ENCODE peak calls at places on chromosomes 16 and 17, in eight cellular contexts. L is A172; H is type B pancreatic cell; R is NAMALWA; D is uterus; Y is amniotic epithelial cell; X is CD8-positive, alpha-beta memory T cell; Q is AG08396. F is an unnamed sample.

GRCh38 chr17:32672701-32673100 is 185.9 kb downstream of the CDK5R1 start:
- DNase-seq in L (no peak), H (no peak), R (no peak), D (no peak), Y (no peak), X (no peak), Q (no peak), F (no peak)

GRCh38 chr17:17538417-17539391 is 42.5 kb upstream of the RASD1 start:
- DNase-seq in L (no peak), H (no peak), R (no peak), D (no peak), Y (peak), X (no peak), Q (no peak), F (no peak)

GRCh38 chr17:82756166-82756565 is 4.3 kb downstream of the TBCD start:
- DNase-seq in L (no peak), H (no peak), R (no peak), D (no peak), Y (no peak), X (no peak), Q (no peak), F (no peak)

GRCh38 chr16:86663691-86664517 is 85.6 kb downstream of the FOXL1 start:
- DNase-seq in L (peak), H (no peak), R (no peak), D (no peak), Y (peak), X (no peak), Q (no peak), F (peak)

GRCh38 chr17:1244606-1245012 is 25.6 kb upstream of the BHLHA9 start:
- DNase-seq in L (peak), H (no peak), R (no peak), D (no peak), Y (peak), X (no peak), Q (no peak), F (peak)

GRCh38 chr17:49951362-49952080 is 17.5 kb upstream of the DLX4 start:
- DNase-seq in L (no peak), H (no peak), R (no peak), D (no peak), Y (no peak), X (no peak), Q (no peak), F (no peak)

GRCh38 chr17:42720996-42721583 is 23.8 kb downstream of the EZH1 start:
- DNase-seq in L (peak), H (no peak), R (peak), D (no peak), Y (peak), X (no peak), Q (peak), F (peak)

GRCh38 chr17:81500026-81500425 is 12.6 kb downstream of the ACTG1 start:
- DNase-seq in L (no peak), H (no peak), R (no peak), D (no peak), Y (peak), X (no peak), Q (no peak), F (peak)

GRCh38 chr16:31874354-31875111 is 926 bp downstream of the ZNF267 start:
- DNase-seq in L (peak), H (no peak), R (peak), D (no peak), Y (peak), X (peak), Q (peak), F (peak)

GRCh38 chr17:45368661-45369060 is 51.8 kb upstream of the MAP3K14 start:
- DNase-seq in L (peak), H (no peak), R (no peak), D (no peak), Y (peak), X (no peak), Q (no peak), F (peak)